ENCODE peak calls at places on chromosome 5, in six cellular contexts. T is tibial nerve, C is ovary, J is heart left ventricle, N is HCT116, I is prostate gland. U is an unnamed sample.

GRCh38 chr5:9358961-9359686 is 186.8 kb downstream of the SEMA5A start:
- DNase-seq in I (no peak), T (no peak), N (no peak), J (no peak), C (no peak), U (no peak)

GRCh38 chr5:157253547-157253946 is 12.4 kb upstream of the CYFIP2 start:
- DNase-seq in T (peak; percentile 35), N (peak; percentile 28), I (peak; percentile 20), J (no peak), C (no peak), U (no peak)

GRCh38 chr5:160926428-160926827 is 74.4 kb upstream of the ATP10B start:
- DNase-seq in I (peak; percentile 84), J (no peak), N (no peak), T (no peak), C (no peak), U (no peak)

GRCh38 chr5:1666812-1667588 is 132.6 kb downstream of the MRPL36 start:
- DNase-seq in C (peak; percentile 83), I (peak; percentile 31), J (no peak), N (no peak), T (no peak), U (no peak)

GRCh38 chr5:132877938-132878337 is 4.5 kb downstream of the LEAP2 start:
- DNase-seq in I (peak; percentile 64), C (no peak), T (no peak), J (peak; percentile 55), N (no peak), U (no peak)

GRCh38 chr5:179973391-179973790 is 65.7 kb upstream of the TBC1D9B start:
- DNase-seq in T (no peak), C (no peak), N (no peak), I (no peak), J (no peak), U (no peak)

GRCh38 chr5:81626524-81626923 is 124.4 kb downstream of the SSBP2 start:
- DNase-seq in J (peak; percentile 8), C (no peak), N (peak; percentile 36), I (no peak), T (no peak), U (no peak)

GRCh38 chr5:150848271-150848670 is 1.9 kb downstream of the IRGM start:
- DNase-seq in T (no peak), C (no peak), J (no peak), N (no peak), I (no peak), U (no peak)

GRCh38 chr5:11483630-11484029 is 420.6 kb downstream of the CTNND2 start:
- DNase-seq in N (no peak), T (no peak), C (no peak), J (no peak), I (no peak), U (no peak)

GRCh38 chr5:58076473-58077257 is 383.2 kb downstream of the PLK2 start:
- DNase-seq in J (no peak), C (no peak), I (no peak), T (no peak), N (no peak), U (no peak)

GRCh38 chr5:178994580-178995340 is at the start of gene GRM6:
- DNase-seq in N (no peak), C (no peak), J (no peak), I (no peak), T (no peak), U (no peak)

GRCh38 chr5:134559672-134560071 is 34.2 kb downstream of the JADE2 start:
- DNase-seq in N (no peak), C (no peak), I (no peak), T (no peak), J (no peak), U (no peak)

GRCh38 chr5:134563962-134564361 is 38.5 kb downstream of the JADE2 start:
- DNase-seq in J (no peak), C (no peak), N (no peak), T (no peak), I (no peak), U (no peak)

GRCh38 chr5:134560698-134561097 is 35.2 kb downstream of the JADE2 start:
- DNase-seq in C (no peak), N (no peak), J (no peak), I (no peak), T (no peak), U (no peak)

GRCh38 chr5:134564396-134564795 is 38.9 kb downstream of the JADE2 start:
- DNase-seq in T (no peak), N (no peak), J (no peak), C (no peak), I (no peak), U (no peak)

GRCh38 chr5:134561871-134562296 is 36.4 kb downstream of the JADE2 start:
- DNase-seq in J (peak; percentile 59), I (no peak), N (peak; percentile 7), C (peak; percentile 56), T (no peak), U (no peak)
- TF ChIP-seq POLR2A in J (no peak), I (no peak), N (no peak), C (no peak), T (no peak), U (no peak)

DNA sequence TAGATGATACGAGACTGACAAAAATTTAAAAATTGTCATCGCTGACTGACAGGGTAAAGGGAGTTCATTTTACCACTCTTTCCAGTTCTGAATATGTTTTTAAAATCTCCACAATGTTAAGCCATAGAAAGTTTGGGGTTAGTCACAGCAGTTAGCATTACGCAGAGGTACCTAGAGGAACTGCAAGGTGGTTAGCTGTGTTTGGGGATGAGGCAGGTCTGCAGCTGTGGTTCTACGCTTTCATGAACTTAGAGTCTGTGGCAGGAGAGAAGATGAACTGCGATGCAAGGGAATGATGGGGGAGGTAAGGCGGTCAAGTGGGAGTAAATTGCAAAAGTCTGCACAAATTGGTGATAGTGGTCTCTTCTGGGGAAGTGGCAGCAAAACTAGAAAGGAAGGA is 38.8 kb upstream of the SNX2 start:
- DNase-seq in I (no peak), C (no peak), T (no peak), N (no peak), J (no peak), U (no peak)
- H3K4me3 ChIP-seq in I (no peak overlapping the region), C (no peak overlapping the region), T (no peak overlapping the region), N (no peak overlapping the region), J (no peak overlapping the region), U (no peak overlapping the region)

GRCh38 chr5:79513519-79514390 is at the start of gene HOMER1:
- DNase-seq in I (peak; percentile 65), C (peak; percentile 89), J (peak; percentile 83), T (peak; percentile 51), N (peak; percentile 41), U (peak; percentile 90)
- TF ChIP-seq POLR2A in I (no peak), C (no peak), J (no peak), T (no peak), N (no peak), U (no peak)

DNA sequence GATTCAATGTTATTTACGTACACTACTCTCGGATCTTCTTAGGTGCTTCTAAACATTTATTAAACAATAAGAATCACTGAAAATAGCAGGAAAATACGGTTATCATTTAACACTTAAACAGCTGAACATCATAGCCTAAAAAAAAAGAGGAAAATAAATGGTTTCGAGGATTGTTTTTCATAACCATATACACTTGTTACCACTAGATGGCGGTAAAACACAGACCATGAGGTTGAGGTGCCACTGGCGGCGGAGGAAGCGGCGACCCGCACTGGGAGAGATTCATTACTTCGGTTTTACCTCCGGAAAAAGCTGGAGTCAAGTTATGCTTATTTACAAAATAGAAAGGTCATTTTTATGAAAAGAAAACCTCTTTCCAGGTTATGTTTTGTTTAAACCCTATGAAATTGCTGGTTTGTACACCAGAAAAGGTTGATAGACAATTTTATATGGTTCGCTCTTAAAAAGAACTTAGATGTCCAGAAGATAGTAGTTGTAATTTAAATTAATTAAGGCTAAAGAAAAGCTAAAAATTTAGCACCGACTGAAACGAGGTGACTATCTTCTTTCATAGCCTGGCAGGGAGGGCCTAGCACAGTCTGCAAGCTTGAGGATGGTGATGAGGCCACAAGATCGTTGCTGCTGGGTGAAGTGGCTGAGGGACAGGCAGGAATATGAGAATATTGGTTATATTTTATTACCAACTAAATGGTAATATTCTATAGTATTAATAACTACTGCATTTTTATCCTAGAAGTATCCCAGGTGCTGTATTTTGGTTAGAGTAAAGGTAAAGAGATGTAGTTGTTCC is 605.7 kb downstream of the RAB3C start:
- DNase-seq in N (peak; percentile 46), J (peak; percentile 70), I (peak; percentile 65), C (peak; percentile 71), T (peak; percentile 50), U (peak; percentile 88)
- H3K4me3 ChIP-seq in N (no peak overlapping the region), J (peak overlapping the region; percentile 44), I (no peak overlapping the region), C (no peak overlapping the region), T (peak overlapping the region; percentile 35), U (peak overlapping the region; percentile 8)

DNA sequence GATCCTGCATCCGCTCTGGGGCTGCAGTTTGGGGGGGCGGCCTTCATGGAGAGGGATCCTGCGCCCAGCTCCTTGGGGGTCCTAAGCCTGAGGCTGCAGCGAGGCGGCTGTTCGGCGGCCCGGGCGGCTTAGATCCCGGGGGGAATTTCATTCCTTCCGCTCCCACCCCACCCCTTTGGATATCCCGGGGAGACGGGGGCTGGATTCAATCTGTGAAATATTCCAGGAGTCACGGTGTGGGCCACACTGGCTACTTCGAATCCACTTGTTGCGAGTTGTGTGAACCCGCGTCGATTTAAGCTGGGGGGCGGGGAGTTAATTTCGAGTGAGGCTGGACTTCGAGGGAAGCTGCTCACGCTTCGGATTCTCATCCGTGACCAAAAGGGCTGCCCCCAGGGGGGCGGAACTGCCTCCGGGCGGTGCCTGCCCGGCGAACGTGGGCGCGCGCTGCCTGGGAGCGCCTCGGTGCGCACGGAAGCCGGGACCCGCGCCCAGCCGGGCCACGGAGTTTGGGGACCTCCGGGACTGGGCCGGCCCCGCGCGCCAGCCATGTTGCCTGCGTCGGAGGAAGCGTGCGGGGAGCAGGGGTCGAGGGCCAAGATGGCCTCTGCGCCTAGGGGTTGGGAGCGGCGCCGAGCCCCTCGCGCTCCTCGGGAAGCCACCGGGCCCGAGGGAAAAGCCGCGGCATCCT is 790 bp downstream of the OCLN start:
- DNase-seq in J (peak; percentile 7), C (no peak), I (peak; percentile 19), N (no peak), T (no peak), U (no peak)
- TF ChIP-seq POLR2A in J (no peak), C (no peak), I (peak; percentile 27), N (no peak), T (no peak), U (no peak)

DNA sequence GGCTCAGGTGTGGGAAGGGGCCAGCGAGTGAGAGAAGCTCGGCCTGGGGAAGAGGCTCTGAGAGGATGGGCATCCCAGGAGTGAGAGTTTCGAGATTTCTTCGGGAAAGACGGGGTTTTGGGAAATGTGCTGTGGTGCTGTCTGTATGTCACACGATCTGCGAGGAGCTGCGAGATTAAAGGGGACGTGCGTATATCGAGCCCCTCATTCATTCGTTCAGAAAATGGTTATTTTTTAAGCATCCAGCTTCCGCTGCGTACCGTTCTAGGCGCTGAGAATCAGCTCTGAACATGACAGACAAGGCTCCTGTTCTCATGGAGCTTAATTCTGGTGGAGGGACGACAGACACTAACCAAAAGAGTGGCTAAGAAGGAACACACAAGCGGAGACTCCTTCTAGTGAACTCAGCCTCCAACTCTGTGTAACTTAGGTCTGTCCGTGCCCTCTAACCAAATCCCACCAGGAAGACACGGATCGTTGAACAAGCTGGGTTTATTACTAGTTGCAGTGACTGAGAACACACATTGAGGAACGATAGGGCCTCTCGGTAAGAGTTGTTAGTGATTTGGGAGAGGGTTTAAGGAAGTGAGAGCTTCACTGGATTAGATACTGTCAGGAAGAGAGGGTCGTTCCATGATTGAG is 836 bp upstream of the FBXW11 start:
- DNase-seq in T (no peak), C (no peak), I (no peak), J (no peak), N (no peak), U (no peak)
- H3K4me3 ChIP-seq in T (peak overlapping the region; percentile 92), C (peak overlapping the region; percentile 96), I (peak overlapping the region; percentile 94), J (peak overlapping the region; percentile 94), N (peak overlapping the region; percentile 78), U (peak overlapping the region; percentile 99)